ENCODE peak calls at places on chromosomes 6 and 20, in nine cellular contexts. T is left lung; D is heart right ventricle; U is GM23338; Y is adipocyte; W is CD4-positive, CD25-positive, alpha-beta regulatory T cell; E is SK-N-SH; V is ovary; K is cardiac muscle cell. L is an unnamed sample.

GRCh38 chr6:135280375-135281136 is 99.4 kb downstream of the MYB start:
- DNase-seq in T (no peak), D (no peak), U (no peak), Y (peak; percentile 41), W (no peak), E (peak; percentile 27), V (no peak), K (peak; percentile 82), L (peak; percentile 35)

GRCh38 chr20:17083738-17084137 is 143.1 kb upstream of the PCSK2 start:
- DNase-seq in T (no peak), D (no peak), U (peak; percentile 65), Y (peak; percentile 4), W (no peak), E (no peak), V (no peak), K (no peak), L (no peak)

GRCh38 chr6:14082771-14083170 is 34.8 kb upstream of the CD83 start:
- DNase-seq in T (no peak), D (no peak), U (peak; percentile 49), Y (no peak), W (no peak), E (no peak), V (no peak), K (no peak), L (no peak)

GRCh38 chr6:30556714-30556963 is 350 bp upstream of the GNL1 start:
- DNase-seq in T (peak; percentile 92), D (peak; percentile 81), U (peak; percentile 98), Y (no peak), W (peak; percentile 85), E (no peak), V (peak; percentile 87), K (peak; percentile 91), L (peak; percentile 95)

GRCh38 chr6:114290864-114291263 is 52.0 kb downstream of the HS3ST5 start:
- DNase-seq in T (no peak), D (no peak), U (no peak), Y (no peak), W (no peak), E (no peak), V (no peak), K (no peak), L (no peak)

GRCh38 chr6:20718705-20719653 is 184.7 kb downstream of the CDKAL1 start:
- DNase-seq in T (no peak), D (no peak), U (no peak), Y (peak; percentile 11), W (no peak), E (no peak), V (no peak), K (no peak), L (no peak)

GRCh38 chr6:134196568-134197301 is 121.2 kb downstream of the SGK1 start:
- DNase-seq in T (no peak), D (no peak), U (no peak), Y (no peak), W (no peak), E (no peak), V (no peak), K (peak; percentile 33), L (no peak)

GRCh38 chr6:64737418-64737817 is 969.6 kb downstream of the EYS start:
- DNase-seq in T (no peak), D (no peak), U (no peak), Y (no peak), W (no peak), E (no peak), V (no peak), K (peak; percentile 79), L (no peak)

GRCh38 chr20:20225325-20225724 is 142.6 kb upstream of the INSM1 start:
- DNase-seq in T (no peak), D (no peak), U (peak; percentile 57), Y (no peak), W (no peak), E (no peak), V (no peak), K (no peak), L (no peak)

GRCh38 chr20:33518071-33518470 is 28.2 kb downstream of the CBFA2T2 start:
- DNase-seq in T (no peak), D (no peak), U (no peak), Y (peak; percentile 70), W (no peak), E (no peak), V (no peak), K (peak; percentile 75), L (no peak)

GRCh38 chr6:4896401-4896800 is 107.4 kb downstream of the RPP40 start:
- DNase-seq in T (no peak), D (no peak), U (no peak), Y (peak; percentile 8), W (no peak), E (no peak), V (no peak), K (no peak), L (no peak)

GRCh38 chr6:64817525-64817924 is 889.5 kb downstream of the EYS start:
- DNase-seq in T (no peak), D (no peak), U (no peak), Y (no peak), W (no peak), E (no peak), V (no peak), K (no peak), L (no peak)

GRCh38 chr6:7249391-7249790 is 63.6 kb downstream of the SSR1 start:
- DNase-seq in T (no peak), D (no peak), U (no peak), Y (no peak), W (no peak), E (no peak), V (no peak), K (no peak), L (no peak)
- H3K36me3 ChIP-seq in T (peaks cover 72% of the 10 kb centered on the region), D (peaks cover 10% of the 10 kb centered on the region), U (no peaks in the 10 kb centered on the region), Y (peaks cover 74% of the 10 kb centered on the region), W (peaks cover 43% of the 10 kb centered on the region), E (peaks cover 12% of the 10 kb centered on the region), V (no peaks in the 10 kb centered on the region), K (no peaks in the 10 kb centered on the region), L (peaks cover 39% of the 10 kb centered on the region)

GRCh38 chr6:139742671-139743070 is 368.2 kb upstream of the CITED2 start:
- DNase-seq in T (no peak), D (no peak), U (no peak), Y (peak; percentile 60), W (no peak), E (no peak), V (no peak), K (no peak), L (no peak)

GRCh38 chr6:139744891-139745290 is 370.4 kb upstream of the CITED2 start:
- DNase-seq in T (no peak), D (no peak), U (no peak), Y (no peak), W (no peak), E (no peak), V (no peak), K (no peak), L (no peak)

GRCh38 chr6:139747154-139747553 is 372.7 kb upstream of the CITED2 start:
- DNase-seq in T (no peak), D (no peak), U (no peak), Y (no peak), W (no peak), E (no peak), V (no peak), K (no peak), L (no peak)

GRCh38 chr6:139744038-139744437 is 369.6 kb upstream of the CITED2 start:
- DNase-seq in T (no peak), D (no peak), U (no peak), Y (no peak), W (no peak), E (no peak), V (no peak), K (no peak), L (no peak)

GRCh38 chr6:139743629-139744028 is 369.2 kb upstream of the CITED2 start:
- DNase-seq in T (no peak), D (no peak), U (no peak), Y (peak; percentile 93), W (no peak), E (no peak), V (no peak), K (peak; percentile 91), L (no peak)
- H3K36me3 ChIP-seq in T (no peaks in the 10 kb centered on the region), D (no peaks in the 10 kb centered on the region), U (no peaks in the 10 kb centered on the region), Y (no peaks in the 10 kb centered on the region), W (no peaks in the 10 kb centered on the region), E (no peaks in the 10 kb centered on the region), V (no peaks in the 10 kb centered on the region), K (no peaks in the 10 kb centered on the region), L (no peaks in the 10 kb centered on the region)

DNA sequence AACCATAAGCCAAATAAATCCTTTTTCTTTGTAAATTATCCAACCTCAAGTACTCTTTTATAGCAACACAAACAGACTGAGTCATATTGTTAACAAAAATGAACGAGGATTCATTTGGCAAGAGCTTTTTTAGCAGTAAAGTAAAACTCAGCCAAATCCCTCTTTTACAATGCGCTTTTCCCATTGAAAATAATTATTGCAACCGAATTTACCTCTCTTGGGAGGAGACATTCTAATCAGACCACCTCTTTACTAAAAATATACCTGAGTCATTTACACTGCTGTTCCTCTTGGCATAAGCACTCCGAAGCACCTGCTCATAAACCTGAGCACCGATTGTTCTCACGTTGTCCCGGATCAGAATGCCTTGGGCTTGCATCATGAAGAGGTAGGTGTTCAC is 57.4 kb downstream of the B4GALT5 start:
- DNase-seq in T (peak; percentile 57), D (no peak), U (no peak), Y (peak; percentile 21), W (no peak), E (no peak), V (no peak), K (no peak), L (no peak)
- H3K36me3 ChIP-seq in T (peaks cover 53% of the 10 kb centered on the region), D (peaks cover 12% of the 10 kb centered on the region), U (peaks cover 23% of the 10 kb centered on the region), Y (peaks cover 43% of the 10 kb centered on the region), W (peaks cover 35% of the 10 kb centered on the region), E (peaks cover 35% of the 10 kb centered on the region), V (no peaks in the 10 kb centered on the region), K (peaks cover 12% of the 10 kb centered on the region), L (peaks cover 39% of the 10 kb centered on the region)

GRCh38 chr6:152309006-152309405 is 328.2 kb downstream of the SYNE1 start:
- DNase-seq in T (no peak), D (no peak), U (no peak), Y (no peak), W (no peak), E (no peak), V (no peak), K (no peak), L (no peak)

GRCh38 chr6:152309648-152310047 is 327.5 kb downstream of the SYNE1 start:
- DNase-seq in T (no peak), D (no peak), U (peak; percentile 19), Y (no peak), W (peak; percentile 22), E (no peak), V (no peak), K (no peak), L (no peak)

GRCh38 chr6:152308306-152308705 is 328.9 kb downstream of the SYNE1 start:
- DNase-seq in T (no peak), D (no peak), U (peak; percentile 20), Y (no peak), W (no peak), E (no peak), V (no peak), K (no peak), L (no peak)

GRCh38 chr6:152301806-152302568 is 335.2 kb downstream of the SYNE1 start:
- DNase-seq in T (peak; percentile 88), D (peak; percentile 88), U (peak; percentile 89), Y (peak; percentile 94), W (peak; percentile 78), E (peak; percentile 84), V (peak; percentile 82), K (peak; percentile 94), L (peak; percentile 92)

DNA sequence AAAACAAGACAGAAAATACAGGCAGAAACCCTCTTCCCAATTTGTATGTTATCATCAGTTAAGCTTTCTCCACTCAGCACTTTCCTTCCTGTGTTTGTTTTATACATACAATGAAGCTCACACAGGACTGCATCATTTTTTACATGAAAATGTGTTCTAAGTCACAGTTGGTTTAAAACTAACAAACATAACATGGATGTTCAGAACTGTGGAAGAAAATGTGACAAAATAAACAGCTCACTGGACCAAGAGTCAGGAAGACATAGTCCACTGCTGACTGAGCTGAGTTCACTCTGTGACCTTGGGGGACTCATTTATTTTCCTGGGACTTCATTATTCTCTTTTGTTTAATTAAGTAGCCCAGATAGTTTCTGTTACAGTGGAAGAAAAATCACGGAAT is 331.5 kb downstream of the SYNE1 start:
- DNase-seq in T (no peak), D (no peak), U (no peak), Y (no peak), W (no peak), E (no peak), V (no peak), K (no peak), L (no peak)
- H3K36me3 ChIP-seq in T (peaks cover 72% of the 10 kb centered on the region), D (peaks cover 35% of the 10 kb centered on the region), U (no peaks in the 10 kb centered on the region), Y (peaks cover 61% of the 10 kb centered on the region), W (no peaks in the 10 kb centered on the region), E (peaks cover 53% of the 10 kb centered on the region), V (no peaks in the 10 kb centered on the region), K (peaks cover 39% of the 10 kb centered on the region), L (peaks cover 54% of the 10 kb centered on the region)